ENCODE peak calls at places on chromosomes 13 and 19, in four cellular contexts. One of them, this sample, is unnamed.

GRCh38 chr19:10428996-10429381 is 8.7 kb downstream of the PDE4A start:
- DNase-seq in MG63: no peak
- DNase-seq in activated CD4-positive, alpha-beta memory T cell treated with anti-CD3 and anti-CD28 coated beads, Interleukin-2, amount 10 ng/mL, durations not matched to agents 7 days and 5 days: no peak
- DNase-seq in iris pigment epithelial cell: no peak
- DNase-seq in this sample: no peak

GRCh38 chr13:111632906-111633305 is 312.5 kb downstream of the TEX29 start:
- DNase-seq in iris pigment epithelial cell: no peak
- DNase-seq in activated CD4-positive, alpha-beta memory T cell treated with anti-CD3 and anti-CD28 coated beads, Interleukin-2, amount 10 ng/mL, durations not matched to agents 7 days and 5 days: no peak
- DNase-seq in MG63: no peak
- DNase-seq in this sample: no peak

GRCh38 chr19:15210323-15210774 is 9.6 kb upstream of the NOTCH3 start:
- DNase-seq in MG63: no peak
- DNase-seq in iris pigment epithelial cell: no peak
- DNase-seq in activated CD4-positive, alpha-beta memory T cell treated with anti-CD3 and anti-CD28 coated beads, Interleukin-2, amount 10 ng/mL, durations not matched to agents 7 days and 5 days: no peak
- DNase-seq in this sample: no peak

GRCh38 chr19:55369651-55370304 is 485 bp downstream of the IL11 start:
- DNase-seq in MG63: peak
- DNase-seq in iris pigment epithelial cell: peak
- DNase-seq in activated CD4-positive, alpha-beta memory T cell treated with anti-CD3 and anti-CD28 coated beads, Interleukin-2, amount 10 ng/mL, durations not matched to agents 7 days and 5 days: no peak
- DNase-seq in this sample: no peak

GRCh38 chr13:50437252-50437651 is 406.2 kb downstream of the DLEU7 start:
- DNase-seq in activated CD4-positive, alpha-beta memory T cell treated with anti-CD3 and anti-CD28 coated beads, Interleukin-2, amount 10 ng/mL, durations not matched to agents 7 days and 5 days: no peak
- DNase-seq in iris pigment epithelial cell: no peak
- DNase-seq in MG63: no peak
- DNase-seq in this sample: no peak

GRCh38 chr13:44063881-44064280 is 184.2 kb downstream of the LACC1 start:
- DNase-seq in iris pigment epithelial cell: peak
- DNase-seq in activated CD4-positive, alpha-beta memory T cell treated with anti-CD3 and anti-CD28 coated beads, Interleukin-2, amount 10 ng/mL, durations not matched to agents 7 days and 5 days: no peak
- DNase-seq in MG63: no peak
- DNase-seq in this sample: no peak

GRCh38 chr13:30844548-30845296 is 61.3 kb upstream of the MEDAG start:
- DNase-seq in activated CD4-positive, alpha-beta memory T cell treated with anti-CD3 and anti-CD28 coated beads, Interleukin-2, amount 10 ng/mL, durations not matched to agents 7 days and 5 days: no peak
- DNase-seq in iris pigment epithelial cell: no peak
- DNase-seq in MG63: no peak
- DNase-seq in this sample: no peak

GRCh38 chr19:48833977-48834376 is 2.3 kb downstream of the HSD17B14 start:
- DNase-seq in iris pigment epithelial cell: no peak
- DNase-seq in MG63: no peak
- DNase-seq in activated CD4-positive, alpha-beta memory T cell treated with anti-CD3 and anti-CD28 coated beads, Interleukin-2, amount 10 ng/mL, durations not matched to agents 7 days and 5 days: no peak
- DNase-seq in this sample: no peak

GRCh38 chr13:114148521-114148855 is 16.1 kb upstream of the RASA3 start:
- DNase-seq in MG63: no peak
- DNase-seq in iris pigment epithelial cell: no peak
- DNase-seq in activated CD4-positive, alpha-beta memory T cell treated with anti-CD3 and anti-CD28 coated beads, Interleukin-2, amount 10 ng/mL, durations not matched to agents 7 days and 5 days: peak
- DNase-seq in this sample: no peak

GRCh38 chr13:101554420-101555125 is 102.1 kb downstream of the ITGBL1 start:
- DNase-seq in activated CD4-positive, alpha-beta memory T cell treated with anti-CD3 and anti-CD28 coated beads, Interleukin-2, amount 10 ng/mL, durations not matched to agents 7 days and 5 days: no peak
- DNase-seq in MG63: no peak
- DNase-seq in iris pigment epithelial cell: no peak
- DNase-seq in this sample: no peak

GRCh38 chr13:42041017-42041683 is 7.3 kb upstream of the DGKH start:
- DNase-seq in activated CD4-positive, alpha-beta memory T cell treated with anti-CD3 and anti-CD28 coated beads, Interleukin-2, amount 10 ng/mL, durations not matched to agents 7 days and 5 days: peak
- DNase-seq in MG63: peak
- DNase-seq in iris pigment epithelial cell: peak
- DNase-seq in this sample: no peak

GRCh38 chr13:89550842-89551422 is 1796.6 kb upstream of the MIR17HG start:
- DNase-seq in iris pigment epithelial cell: peak
- DNase-seq in MG63: no peak
- DNase-seq in activated CD4-positive, alpha-beta memory T cell treated with anti-CD3 and anti-CD28 coated beads, Interleukin-2, amount 10 ng/mL, durations not matched to agents 7 days and 5 days: no peak
- DNase-seq in this sample: no peak

GRCh38 chr13:112531263-112531794 is 56.6 kb downstream of the TUBGCP3 start:
- DNase-seq in MG63: no peak
- DNase-seq in iris pigment epithelial cell: no peak
- DNase-seq in activated CD4-positive, alpha-beta memory T cell treated with anti-CD3 and anti-CD28 coated beads, Interleukin-2, amount 10 ng/mL, durations not matched to agents 7 days and 5 days: no peak
- DNase-seq in this sample: no peak

This sample was measured in esophagus squamous epithelium.